ENCODE peak calls at places on chromosomes 13 and 19, in six cellular contexts. R, N, M, A, C and L are unnamed samples.

GRCh38 chr19:2533072-2533425 is 57.1 kb downstream of the GADD45B start:
- DNase-seq in R (no peak), N (no peak), M (no peak), A (no peak), C (no peak), L (no peak)

GRCh38 chr13:110629735-110630134 is 14.4 kb downstream of the NAXD start:
- DNase-seq in R (no peak), N (no peak), M (no peak), A (no peak), C (no peak), L (no peak)

GRCh38 chr13:106344318-106344717 is 191.1 kb downstream of the EFNB2 start:
- DNase-seq in R (no peak), N (no peak), M (no peak), A (no peak), C (no peak), L (no peak)

GRCh38 chr13:22138947-22139346 is 468.1 kb downstream of the FGF9 start:
- DNase-seq in R (no peak), N (no peak), M (no peak), A (no peak), C (no peak), L (no peak)

GRCh38 chr13:46062190-46062589 is 9.6 kb upstream of the ZC3H13 start:
- DNase-seq in R (no peak), N (no peak), M (no peak), A (no peak), C (no peak), L (no peak)

GRCh38 chr13:35146686-35147085 is 204.6 kb downstream of the NBEA start:
- DNase-seq in R (no peak), N (no peak), M (no peak), A (no peak), C (no peak), L (no peak)

GRCh38 chr19:14383556-14383897 is 2.3 kb downstream of the ADGRE5 start:
- DNase-seq in R (no peak), N (no peak), M (no peak), A (no peak), C (no peak), L (no peak)

GRCh38 chr19:18832331-18833140 is 777 bp downstream of the UPF1 start:
- DNase-seq in R (no peak), N (peak), M (peak), A (peak), C (peak), L (no peak)

GRCh38 chr19:46716013-46716671 is 772 bp downstream of the PRKD2 start:
- DNase-seq in R (no peak), N (peak), M (no peak), A (no peak), C (peak), L (no peak)

GRCh38 chr19:52941941-52942370 is 18.7 kb upstream of the ZNF888 start:
- DNase-seq in R (no peak), N (peak), M (no peak), A (no peak), C (peak), L (no peak)

GRCh38 chr19:1244693-1245451 is 3.3 kb downstream of the ATP5F1D start:
- DNase-seq in R (no peak), N (no peak), M (no peak), A (peak), C (no peak), L (no peak)

GRCh38 chr13:27264181-27264580 is 6.4 kb upstream of the RASL11A start:
- DNase-seq in R (no peak), N (no peak), M (no peak), A (no peak), C (no peak), L (no peak)

GRCh38 chr19:39833160-39833463 is 850 bp downstream of the DYRK1B start:
- DNase-seq in R (no peak), N (no peak), M (no peak), A (no peak), C (no peak), L (no peak)

GRCh38 chr13:109389456-109389855 is 396.9 kb downstream of the IRS2 start:
- DNase-seq in R (no peak), N (no peak), M (no peak), A (no peak), C (no peak), L (no peak)

GRCh38 chr13:101127741-101128353 is 288.5 kb downstream of the NALCN start:
- DNase-seq in R (no peak), N (peak), M (no peak), A (peak), C (no peak), L (peak)

GRCh38 chr19:30106417-30107095 is 164.5 kb downstream of the URI1 start:
- DNase-seq in R (no peak), N (no peak), M (no peak), A (no peak), C (no peak), L (no peak)

GRCh38 chr19:2426661-2427322 is 594 bp downstream of the TIMM13 start:
- DNase-seq in R (no peak), N (peak), M (peak), A (peak), C (peak), L (peak)

GRCh38 chr13:29679357-29680050 is 84.0 kb upstream of the SLC7A1 start:
- DNase-seq in R (no peak), N (no peak), M (no peak), A (no peak), C (no peak), L (no peak)

GRCh38 chr13:47555235-47555634 is 445.8 kb downstream of the SUCLA2 start:
- DNase-seq in R (no peak), N (no peak), M (no peak), A (no peak), C (no peak), L (no peak)

GRCh38 chr19:35545855-35546381 is 492 bp downstream of the TMEM147 start:
- DNase-seq in R (peak), N (peak), M (peak), A (no peak), C (no peak), L (peak)
- TF ChIP-seq TAF1 in R (no peak), N (no peak), M (no peak), A (no peak), C (no peak), L (no peak)

GRCh38 chr19:12796146-12797071 is 5.1 kb downstream of the JUNB start:
- DNase-seq in R (no peak), N (peak), M (no peak), A (peak), C (peak), L (no peak)
- TF ChIP-seq POLR2A in R (peak), N (peak), M (no peak), A (peak), C (no peak), L (no peak)

DNA sequence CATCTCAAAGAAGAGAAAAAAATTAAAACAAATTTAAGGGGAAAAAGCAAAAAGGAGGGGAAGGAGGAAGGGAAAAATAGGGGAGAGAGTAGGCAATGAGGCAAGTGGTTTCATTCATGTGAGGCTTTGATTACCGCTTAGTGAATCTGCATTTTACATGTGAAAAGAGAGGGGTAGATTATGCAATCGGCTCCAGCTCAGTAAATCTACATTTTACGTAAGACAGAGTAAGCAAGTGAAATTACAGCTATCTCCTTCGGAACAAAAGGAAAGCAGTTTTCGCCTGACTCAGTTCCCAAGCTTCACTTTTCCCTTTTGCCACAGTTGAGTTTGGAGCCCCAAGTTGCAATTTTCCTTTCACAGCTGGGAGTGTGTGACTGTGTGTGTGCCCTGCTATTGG is 16.0 kb upstream of the OLFM2 start:
- DNase-seq in R (no peak), N (no peak), M (no peak), A (no peak), C (no peak), L (no peak)
- TF ChIP-seq TAF1 in R (no peak), N (no peak), M (no peak), A (no peak), C (no peak), L (no peak)

GRCh38 chr13:113584205-113584869 is at the start of gene TFDP1:
- DNase-seq in R (peak), N (peak), M (peak), A (peak), C (peak), L (peak)
- TF ChIP-seq POLR2A in R (peak), N (no peak), M (peak), A (peak), C (peak), L (no peak)

GRCh38 chr13:25493930-25494707 is 122.3 kb downstream of the ATP8A2 start:
- DNase-seq in R (no peak), N (no peak), M (no peak), A (no peak), C (no peak), L (no peak)

GRCh38 chr13:25490236-25490635 is 118.5 kb downstream of the ATP8A2 start:
- DNase-seq in R (no peak), N (no peak), M (no peak), A (no peak), C (no peak), L (no peak)

GRCh38 chr13:25494708-25495411 is 123.1 kb downstream of the ATP8A2 start:
- DNase-seq in R (no peak), N (no peak), M (no peak), A (no peak), C (no peak), L (no peak)

GRCh38 chr13:25489238-25489637 is 117.5 kb downstream of the ATP8A2 start:
- DNase-seq in R (no peak), N (no peak), M (no peak), A (no peak), C (no peak), L (no peak)
- TF ChIP-seq TAF1 in R (no peak), N (no peak), M (no peak), A (no peak), C (no peak), L (no peak)

DNA sequence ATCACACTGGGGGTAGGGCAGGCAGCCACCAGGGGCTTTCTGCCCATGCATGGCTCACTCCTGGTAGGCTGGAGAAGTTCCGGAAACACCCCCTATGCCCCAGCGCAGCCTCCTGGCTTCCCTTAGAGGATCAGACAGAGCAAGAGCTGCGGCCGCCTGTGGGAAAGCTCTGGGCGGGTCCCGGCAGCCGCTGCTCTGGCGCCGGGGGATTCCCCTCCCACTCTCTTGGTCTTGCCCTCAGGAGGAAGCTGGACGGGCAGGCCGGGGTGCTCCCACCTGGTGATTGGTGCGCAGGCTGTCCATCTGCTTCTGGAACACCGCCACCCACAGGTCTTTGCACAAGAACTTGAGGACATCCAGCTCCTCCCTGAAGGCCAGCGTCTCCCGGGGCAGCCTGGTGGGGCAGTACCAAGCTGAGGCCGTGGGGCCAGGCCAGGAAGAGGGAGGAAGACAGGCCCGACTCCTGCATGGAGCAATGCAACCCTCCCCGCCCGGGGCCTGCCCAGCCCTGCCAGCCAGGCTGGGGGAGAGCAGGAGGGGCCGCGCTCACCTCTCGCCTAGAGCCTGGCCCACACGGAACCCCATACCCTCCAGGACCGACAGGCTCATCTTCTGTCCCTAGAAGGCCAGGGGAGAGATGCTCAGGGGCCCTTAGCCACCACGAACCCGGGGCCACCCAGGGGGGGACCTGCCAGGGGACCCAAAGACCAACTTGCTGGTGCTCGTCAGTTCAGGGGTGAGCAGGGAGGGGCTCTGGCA is 4.0 kb upstream of the NKPD1 start:
- DNase-seq in R (peak), N (peak), M (peak), A (peak), C (peak), L (peak)
- TF ChIP-seq POLR2A in R (no peak), N (no peak), M (no peak), A (no peak), C (no peak), L (no peak)

GRCh38 chr13:112907286-112907685 is 61.7 kb upstream of the MCF2L start:
- DNase-seq in R (no peak), N (no peak), M (no peak), A (no peak), C (no peak), L (no peak)

GRCh38 chr13:112905086-112905485 is 63.9 kb upstream of the MCF2L start:
- DNase-seq in R (no peak), N (no peak), M (no peak), A (no peak), C (no peak), L (no peak)

GRCh38 chr13:112905619-112905989 is 63.4 kb upstream of the MCF2L start:
- DNase-seq in R (no peak), N (no peak), M (no peak), A (no peak), C (no peak), L (no peak)

GRCh38 chr13:112904436-112904960 is 64.5 kb upstream of the MCF2L start:
- DNase-seq in R (no peak), N (no peak), M (no peak), A (no peak), C (no peak), L (no peak)

DNA sequence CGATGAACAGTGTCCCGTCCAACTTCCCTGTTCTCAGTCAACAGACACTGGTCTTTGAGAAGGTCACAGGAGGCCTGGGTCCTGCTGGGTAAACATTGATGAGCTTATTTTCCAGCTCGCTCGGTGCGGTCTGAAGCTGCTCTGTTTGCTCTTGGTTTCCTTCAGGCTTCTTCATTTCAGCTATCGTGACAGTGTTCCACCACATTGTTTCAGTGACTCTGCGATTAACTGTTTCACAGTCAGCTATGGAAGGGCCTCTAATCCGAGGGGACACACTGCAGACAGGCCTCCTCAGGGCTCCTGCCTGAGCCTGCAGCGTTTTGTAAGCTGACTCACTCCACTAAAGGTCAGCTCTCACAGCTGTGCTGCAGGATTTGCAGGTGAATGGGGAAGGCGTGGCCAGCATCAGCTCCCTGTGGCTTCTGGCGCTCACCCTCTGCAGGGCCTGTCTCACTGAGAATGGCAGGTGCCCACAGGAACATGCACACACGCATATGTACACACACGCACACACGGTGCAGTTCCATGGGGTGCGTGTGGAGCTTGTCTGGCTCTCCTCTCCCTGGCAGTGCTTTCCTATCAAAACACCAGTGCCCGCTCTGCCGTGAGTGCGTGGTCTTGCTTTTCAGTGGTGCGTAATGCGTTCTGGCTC is 62.9 kb upstream of the MCF2L start:
- DNase-seq in R (no peak), N (no peak), M (no peak), A (peak), C (peak), L (no peak)
- TF ChIP-seq TAF1 in R (no peak), N (no peak), M (no peak), A (no peak), C (peak), L (no peak)